ENCODE peak calls at places on chromosomes 16 and 17, in ten cellular contexts. G is HFF-Myc, Y is Peyer's patch, J is keratinocyte, X is ascending aorta, N is RWPE1, I is AG04450, S is mesothelial cell of epicardium, E is ovary, K is HCT116. H is an unnamed sample.

GRCh38 chr16:10349851-10350250 is 36.0 kb upstream of the ATF7IP2 start:
- DNase-seq in Y (no peak), G (no peak), I (no peak), J (no peak), K (no peak), S (no peak), X (no peak), E (no peak), N (no peak), H (no peak)

GRCh38 chr16:66406534-66407368 is 20.3 kb upstream of the BEAN1 start:
- DNase-seq in I (no peak), E (peak; percentile 81), N (peak; percentile 90), K (peak; percentile 64), S (peak; percentile 86), J (no peak), X (peak; percentile 92), Y (peak; percentile 88), G (peak; percentile 39), H (peak; percentile 91)

GRCh38 chr17:4247361-4247980 is 16.3 kb downstream of the ANKFY1 start:
- DNase-seq in K (no peak), J (no peak), N (peak; percentile 76), Y (no peak), I (no peak), S (no peak), E (no peak), G (no peak), X (no peak), H (no peak)

GRCh38 chr17:43669971-43670644 is 8.4 kb upstream of the MEOX1 start:
- DNase-seq in N (no peak), X (no peak), S (no peak), E (no peak), Y (peak; percentile 75), J (no peak), K (no peak), G (no peak), I (no peak), H (no peak)

GRCh38 chr16:85139888-85140339 is 27.6 kb upstream of the CIBAR2 start:
- DNase-seq in S (no peak), G (no peak), X (no peak), E (no peak), Y (no peak), N (no peak), I (no peak), K (no peak), J (no peak), H (no peak)

GRCh38 chr17:50279181-50279526 is 4.9 kb downstream of the TMEM92 start:
- DNase-seq in Y (no peak), K (no peak), E (no peak), S (no peak), N (peak; percentile 79), J (peak; percentile 15), X (no peak), I (no peak), G (no peak), H (no peak)

GRCh38 chr17:1077536-1078061 is 80.7 kb downstream of the TIMM22 start:
- DNase-seq in X (no peak), G (no peak), S (no peak), K (no peak), Y (no peak), I (no peak), J (no peak), E (no peak), N (no peak), H (no peak)

GRCh38 chr17:65191805-65192740 is 54.9 kb downstream of the RGS9 start:
- DNase-seq in N (peak; percentile 85), X (no peak), G (no peak), S (no peak), Y (no peak), K (peak; percentile 18), I (no peak), E (no peak), J (no peak), H (no peak)

GRCh38 chr16:89801800-89802199 is 14.6 kb downstream of the FANCA start:
- DNase-seq in Y (no peak), J (no peak), N (no peak), S (no peak), G (peak; percentile 24), E (no peak), K (no peak), X (no peak), I (no peak), H (no peak)

GRCh38 chr17:2137342-2138098 is 82.6 kb downstream of the HIC1 start:
- DNase-seq in X (no peak), Y (no peak), G (no peak), E (peak; percentile 20), N (peak; percentile 65), S (no peak), I (no peak), J (no peak), K (peak; percentile 34), H (no peak)

GRCh38 chr16:2843526-2843925 is 13.4 kb downstream of the ZG16B start:
- DNase-seq in X (no peak), J (no peak), K (no peak), I (no peak), Y (peak; percentile 31), E (no peak), N (no peak), S (no peak), G (no peak), H (no peak)

GRCh38 chr16:21708533-21709115 is 44.9 kb downstream of the OTOA start:
- DNase-seq in Y (peak; percentile 53), S (peak; percentile 59), K (peak; percentile 10), E (peak; percentile 24), I (peak; percentile 13), N (peak; percentile 70), X (peak; percentile 85), G (peak; percentile 26), J (peak; percentile 19), H (peak; percentile 79)

DNA sequence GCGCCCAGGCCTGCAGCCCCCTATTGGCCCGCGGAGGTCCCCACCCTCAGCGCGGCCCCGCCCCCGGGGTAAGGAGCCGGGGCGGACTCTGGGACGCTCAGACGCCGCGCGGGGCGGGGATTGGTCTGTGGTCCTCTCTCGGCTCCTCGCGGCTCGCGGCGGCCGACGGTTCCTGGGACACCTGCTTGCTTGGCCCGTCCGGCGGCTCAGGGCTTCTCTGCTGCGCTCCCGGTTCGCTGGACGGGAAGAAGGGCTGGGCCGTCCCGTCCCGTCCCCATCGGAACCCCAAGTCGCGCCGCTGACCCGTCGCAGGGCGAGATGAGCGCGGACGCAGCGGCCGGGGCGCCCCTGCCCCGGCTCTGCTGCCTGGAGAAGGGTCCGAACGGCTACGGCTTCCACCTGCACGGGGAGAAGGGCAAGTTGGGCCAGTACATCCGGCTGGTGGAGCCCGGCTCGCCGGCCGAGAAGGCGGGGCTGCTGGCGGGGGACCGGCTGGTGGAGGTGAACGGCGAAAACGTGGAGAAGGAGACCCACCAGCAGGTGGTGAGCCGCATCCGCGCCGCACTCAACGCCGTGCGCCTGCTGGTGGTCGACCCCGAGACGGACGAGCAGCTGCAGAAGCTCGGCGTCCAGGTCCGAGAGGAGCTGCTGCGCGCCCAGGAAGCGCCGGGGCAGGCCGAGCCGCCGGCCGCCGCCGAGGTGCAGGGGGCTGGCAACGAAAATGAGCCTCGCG is at the start of gene NHERF1:
- DNase-seq in S (peak; percentile 88), G (peak; percentile 40), X (peak; percentile 98), E (peak; percentile 91), J (no peak), I (peak; percentile 67), K (peak; percentile 77), N (peak; percentile 96), Y (peak; percentile 97), H (peak; percentile 97)
- TF ChIP-seq CTCF in S (peak; percentile 26), G (no peak), X (no peak), E (no peak), J (peak; percentile 48), I (peak; percentile 12), K (peak; percentile 17), N (peak; percentile 0), Y (no peak), H (peak; percentile 20)

GRCh38 chr17:7561028-7561575 is 617 bp upstream of the SENP3 start:
- DNase-seq in J (no peak), N (peak; percentile 97), Y (peak; percentile 96), I (peak; percentile 61), S (peak; percentile 82), E (peak; percentile 88), X (peak; percentile 94), G (no peak), K (peak; percentile 71), H (peak; percentile 90)
- TF ChIP-seq CTCF in J (peak; percentile 92), N (peak; percentile 84), Y (peak; percentile 94), I (peak; percentile 83), S (peak; percentile 66), E (peak; percentile 79), X (peak; percentile 84), G (peak; percentile 61), K (peak; percentile 78), H (peak; percentile 41)

GRCh38 chr16:87653234-87653633 is 50.9 kb downstream of the JPH3 start:
- DNase-seq in J (no peak), X (no peak), N (peak; percentile 21), E (no peak), S (no peak), Y (no peak), G (no peak), I (no peak), K (peak; percentile 54), H (no peak)
- TF ChIP-seq CTCF in J (peak; percentile 25), X (no peak), N (peak; percentile 19), E (no peak), S (peak; percentile 72), Y (no peak), G (peak; percentile 42), I (peak; percentile 54), K (peak; percentile 87), H (peak; percentile 89)

GRCh38 chr16:87701066-87701425 is 64.7 kb downstream of the KLHDC4 start:
- DNase-seq in E (no peak), Y (no peak), N (no peak), K (no peak), S (no peak), I (no peak), J (no peak), X (no peak), G (no peak), H (no peak)

GRCh38 chr16:87703071-87703470 is 62.7 kb downstream of the KLHDC4 start:
- DNase-seq in N (no peak), I (no peak), E (no peak), X (no peak), S (no peak), K (no peak), G (no peak), J (no peak), Y (no peak), H (no peak)

GRCh38 chr16:87701505-87701921 is 64.3 kb downstream of the KLHDC4 start:
- DNase-seq in G (no peak), N (no peak), J (no peak), I (no peak), S (no peak), Y (no peak), K (no peak), E (no peak), X (no peak), H (no peak)

GRCh38 chr16:87703835-87704375 is 61.9 kb downstream of the KLHDC4 start:
- DNase-seq in I (no peak), J (no peak), G (no peak), Y (no peak), E (no peak), N (no peak), X (no peak), S (no peak), K (no peak), H (no peak)

GRCh38 chr16:87702325-87702811 is 63.4 kb downstream of the KLHDC4 start:
- DNase-seq in G (no peak), E (no peak), X (no peak), Y (no peak), K (no peak), S (no peak), I (no peak), N (no peak), J (no peak), H (peak; percentile 73)
- TF ChIP-seq CTCF in G (peak; percentile 61), E (no peak), X (no peak), Y (peak; percentile 9), K (peak; percentile 67), S (no peak), I (peak; percentile 69), N (no peak), J (peak; percentile 49), H (peak; percentile 43)